ENCODE peak calls at places on chromosome 7, in ten cellular contexts. C, V, G, Z, I, O, X, S, T and B are unnamed samples.

GRCh38 chr7:136133491-136133990 is 156.4 kb upstream of the MTPN start:
- DNase-seq in I (no peak), Z (no peak), X (no peak), G (no peak), S (no peak), O (peak; percentile 26), V (no peak), C (no peak), T (peak; percentile 96), B (no peak)

GRCh38 chr7:28166982-28167715 is 13.4 kb downstream of the JAZF1 start:
- DNase-seq in Z (no peak), I (no peak), G (no peak), C (no peak), S (no peak), V (no peak), T (no peak), X (no peak), O (no peak), B (no peak)

GRCh38 chr7:46603780-46604725 is 683.0 kb upstream of the IGFBP3 start:
- DNase-seq in V (peak; percentile 66), X (no peak), C (no peak), G (peak; percentile 95), Z (peak; percentile 21), I (peak; percentile 44), S (no peak), T (no peak), O (no peak), B (peak; percentile 87)

GRCh38 chr7:52100-52499 is 140.3 kb upstream of the FAM20C start:
- DNase-seq in O (no peak), I (no peak), T (no peak), Z (no peak), G (no peak), S (no peak), V (no peak), C (no peak), X (no peak), B (no peak)

GRCh38 chr7:139075871-139076686 is 33.4 kb downstream of the ZC3HAV1 start:
- DNase-seq in X (no peak), C (no peak), Z (no peak), T (no peak), S (no peak), O (no peak), G (no peak), I (no peak), V (no peak), B (no peak)

GRCh38 chr7:140326116-140326928 is 72.0 kb downstream of the SLC37A3 start:
- DNase-seq in X (peak; percentile 36), C (peak; percentile 49), G (peak; percentile 64), T (peak; percentile 74), O (peak; percentile 67), S (peak; percentile 42), Z (peak; percentile 86), I (peak; percentile 38), V (peak; percentile 80), B (peak; percentile 91)

GRCh38 chr7:34075976-34076375 is 170.6 kb downstream of the BMPER start:
- DNase-seq in S (no peak), T (no peak), I (peak; percentile 34), O (no peak), X (no peak), G (no peak), C (no peak), V (peak; percentile 82), Z (no peak), B (peak; percentile 75)

GRCh38 chr7:117012284-117013174 is 59.2 kb downstream of the ST7 start:
- DNase-seq in X (no peak), C (no peak), Z (no peak), G (no peak), O (peak; percentile 30), S (peak; percentile 41), T (peak; percentile 62), V (peak; percentile 61), I (peak; percentile 51), B (peak; percentile 29)

GRCh38 chr7:7190142-7190541 is 7.8 kb downstream of the C1GALT1 start:
- DNase-seq in V (peak; percentile 85), I (peak; percentile 40), O (no peak), C (no peak), G (no peak), T (peak; percentile 14), Z (no peak), X (no peak), S (no peak), B (peak; percentile 9)

GRCh38 chr7:1290262-1291039 is 57.8 kb downstream of the UNCX start:
- DNase-seq in O (no peak), C (peak; percentile 69), I (peak; percentile 76), X (peak; percentile 13), T (peak; percentile 89), Z (peak; percentile 69), S (peak; percentile 4), G (peak; percentile 46), V (peak; percentile 48), B (peak; percentile 77)

GRCh38 chr7:138009350-138009653 is 7.4 kb upstream of the CREB3L2 start:
- DNase-seq in S (no peak), G (no peak), T (no peak), X (no peak), I (no peak), V (no peak), C (no peak), O (no peak), Z (no peak), B (no peak)

GRCh38 chr7:150520145-150520544 is 5.5 kb downstream of the GIMAP7 start:
- DNase-seq in V (no peak), O (no peak), C (no peak), G (no peak), I (no peak), Z (no peak), S (no peak), T (no peak), X (peak; percentile 29), B (no peak)

GRCh38 chr7:42262907-42263466 is 26.0 kb upstream of the GLI3 start:
- DNase-seq in X (no peak), T (peak; percentile 60), S (peak; percentile 29), V (peak; percentile 49), Z (peak; percentile 61), G (peak; percentile 74), I (peak; percentile 94), C (no peak), O (peak; percentile 8), B (peak; percentile 72)

GRCh38 chr7:159067870-159068787 is 76.5 kb downstream of the VIPR2 start:
- DNase-seq in G (peak; percentile 89), T (no peak), I (no peak), S (no peak), V (no peak), X (no peak), O (no peak), C (no peak), Z (peak; percentile 71), B (peak; percentile 50)

GRCh38 chr7:55438765-55439525 is 73.8 kb downstream of the LANCL2 start:
- DNase-seq in G (peak; percentile 79), X (no peak), I (no peak), O (no peak), C (no peak), T (no peak), S (no peak), V (peak; percentile 28), Z (no peak), B (no peak)

GRCh38 chr7:95190515-95190914 is 133.8 kb downstream of the PON1 start:
- DNase-seq in X (peak; percentile 0), T (no peak), Z (no peak), G (peak; percentile 23), O (no peak), I (peak; percentile 32), S (no peak), V (peak; percentile 15), C (no peak), B (no peak)